ENCODE peak calls at places on chromosome 1, in ten cellular contexts. Z is uterus; X is ascending aorta; U is aorta; W is iPS DF 6.9; R is brain microvascular endothelial cell; S is CD8-positive, alpha-beta T cell; L is pancreas; C is kidney; A is A673. G is an unnamed sample. For H3K36me3, the result is how much of the 10 kb centered on the place peaks cover.

GRCh38 chr1:247373721-247374141 is 42.1 kb upstream of the ZNF496 start:
- DNase-seq in Z (peak), X (no peak), U (peak), W (peak), R (peak), S (peak), L (peak), C (no peak), A (peak), G (peak)

GRCh38 chr1:171644805-171645483 is 7.5 kb downstream of the MYOC start:
- DNase-seq in Z (peak), X (peak), U (peak), W (peak), R (peak), S (peak), L (peak), C (peak), A (peak), G (peak)

GRCh38 chr1:106181866-106182265 is 874.6 kb upstream of the PRMT6 start:
- DNase-seq in Z (no peak), X (no peak), U (no peak), W (no peak), R (no peak), S (no peak), L (no peak), C (no peak), A (no peak), G (no peak)

GRCh38 chr1:244603498-244603897 is 49.4 kb upstream of the DESI2 start:
- DNase-seq in Z (no peak), X (no peak), U (no peak), W (no peak), R (peak), S (no peak), L (no peak), C (no peak), A (peak), G (no peak)

GRCh38 chr1:43648448-43648847 is 1.5 kb upstream of the KDM4A start:
- DNase-seq in Z (no peak), X (no peak), U (no peak), W (no peak), R (no peak), S (no peak), L (no peak), C (no peak), A (no peak), G (no peak)

GRCh38 chr1:54229281-54229891 is 29.4 kb downstream of the MRPL37 start:
- DNase-seq in Z (peak), X (no peak), U (no peak), W (no peak), R (no peak), S (no peak), L (no peak), C (peak), A (no peak), G (peak)

GRCh38 chr1:200535605-200536004 is 84.9 kb downstream of the KIF14 start:
- DNase-seq in Z (no peak), X (no peak), U (no peak), W (no peak), R (no peak), S (no peak), L (no peak), C (no peak), A (peak), G (peak)

GRCh38 chr1:96521994-96522760 is 199.4 kb upstream of the PTBP2 start:
- DNase-seq in Z (no peak), X (no peak), U (no peak), W (no peak), R (peak), S (no peak), L (no peak), C (no peak), A (no peak), G (peak)

GRCh38 chr1:181087400-181087901 is 1.0 kb upstream of the IER5 start:
- DNase-seq in Z (no peak), X (peak), U (no peak), W (no peak), R (no peak), S (no peak), L (no peak), C (no peak), A (no peak), G (no peak)

GRCh38 chr1:243796016-243796415 is 54.0 kb downstream of the AKT3 start:
- DNase-seq in Z (no peak), X (no peak), U (no peak), W (no peak), R (no peak), S (no peak), L (no peak), C (no peak), A (no peak), G (no peak)

GRCh38 chr1:97999320-97999719 is 78.5 kb upstream of the DPYD start:
- DNase-seq in Z (no peak), X (no peak), U (no peak), W (no peak), R (peak), S (no peak), L (no peak), C (no peak), A (no peak), G (no peak)

GRCh38 chr1:160361199-160361598 is 5.7 kb upstream of the NHLH1 start:
- DNase-seq in Z (no peak), X (no peak), U (no peak), W (no peak), R (no peak), S (no peak), L (no peak), C (no peak), A (no peak), G (no peak)

GRCh38 chr1:9186082-9186859 is 48.3 kb upstream of the H6PD start:
- DNase-seq in Z (no peak), X (no peak), U (no peak), W (no peak), R (no peak), S (no peak), L (no peak), C (no peak), A (no peak), G (no peak)

GRCh38 chr1:52191395-52191965 is 49.6 kb downstream of the ZFYVE9 start:
- DNase-seq in Z (no peak), X (no peak), U (no peak), W (no peak), R (no peak), S (no peak), L (no peak), C (no peak), A (no peak), G (no peak)

GRCh38 chr1:108512239-108513071 is 47.4 kb upstream of the EEIG2 start:
- DNase-seq in Z (no peak), X (no peak), U (no peak), W (no peak), R (no peak), S (no peak), L (no peak), C (no peak), A (peak), G (no peak)

GRCh38 chr1:231512147-231512698 is 16.2 kb upstream of the TSNAX start:
- DNase-seq in Z (no peak), X (no peak), U (no peak), W (no peak), R (no peak), S (no peak), L (no peak), C (no peak), A (no peak), G (no peak)

GRCh38 chr1:116457944-116458343 is 84.9 kb downstream of the ATP1A1 start:
- DNase-seq in Z (no peak), X (no peak), U (no peak), W (no peak), R (no peak), S (no peak), L (no peak), C (no peak), A (no peak), G (no peak)

GRCh38 chr1:1254667-1254998 is 8.1 kb upstream of the C1QTNF12 start:
- DNase-seq in Z (no peak), X (no peak), U (no peak), W (no peak), R (no peak), S (no peak), L (no peak), C (peak), A (no peak), G (no peak)

GRCh38 chr1:159917533-159917932 is 7.8 kb downstream of the TAGLN2 start:
- DNase-seq in Z (no peak), X (no peak), U (peak), W (no peak), R (no peak), S (no peak), L (no peak), C (peak), A (no peak), G (no peak)

GRCh38 chr1:166182281-166182680 is 15.5 kb upstream of the FAM78B start:
- DNase-seq in Z (no peak), X (no peak), U (no peak), W (no peak), R (no peak), S (no peak), L (no peak), C (no peak), A (no peak), G (no peak)

GRCh38 chr1:166172106-166172505 is 5.3 kb upstream of the FAM78B start:
- DNase-seq in Z (no peak), X (no peak), U (no peak), W (no peak), R (no peak), S (no peak), L (no peak), C (no peak), A (no peak), G (no peak)

GRCh38 chr1:166170726-166171125 is 3.9 kb upstream of the FAM78B start:
- DNase-seq in Z (no peak), X (no peak), U (no peak), W (no peak), R (no peak), S (no peak), L (no peak), C (no peak), A (no peak), G (no peak)

GRCh38 chr1:166174108-166174507 is 7.3 kb upstream of the FAM78B start:
- DNase-seq in Z (no peak), X (no peak), U (no peak), W (no peak), R (no peak), S (no peak), L (peak), C (no peak), A (peak), G (peak)

GRCh38 chr1:166176416-166176815 is 9.6 kb upstream of the FAM78B start:
- DNase-seq in Z (no peak), X (no peak), U (no peak), W (no peak), R (no peak), S (no peak), L (no peak), C (no peak), A (no peak), G (no peak)
- H3K36me3 ChIP-seq in Z (under half), X (under half), U (under half), W (under half), R (under half), S (under half), L (under half), C (under half), A (under half), G (under half)

GRCh38 chr1:66652556-66652955 is 99.7 kb upstream of the DYNLT5 start:
- DNase-seq in Z (no peak), X (no peak), U (no peak), W (no peak), R (peak), S (no peak), L (no peak), C (no peak), A (no peak), G (no peak)

GRCh38 chr1:66644331-66644730 is 107.9 kb upstream of the DYNLT5 start:
- DNase-seq in Z (no peak), X (no peak), U (no peak), W (no peak), R (no peak), S (no peak), L (no peak), C (no peak), A (no peak), G (no peak)

GRCh38 chr1:66654643-66655042 is 97.6 kb upstream of the DYNLT5 start:
- DNase-seq in Z (no peak), X (no peak), U (no peak), W (no peak), R (no peak), S (no peak), L (no peak), C (no peak), A (no peak), G (no peak)

GRCh38 chr1:66648896-66649597 is 103.2 kb upstream of the DYNLT5 start:
- DNase-seq in Z (no peak), X (no peak), U (no peak), W (no peak), R (no peak), S (no peak), L (no peak), C (no peak), A (no peak), G (no peak)
- H3K4me3 ChIP-seq in Z (no peak), X (no peak), U (no peak), W (no peak), R (no peak), S (no peak), L (no peak), C (no peak), A (no peak), G (no peak)

DNA sequence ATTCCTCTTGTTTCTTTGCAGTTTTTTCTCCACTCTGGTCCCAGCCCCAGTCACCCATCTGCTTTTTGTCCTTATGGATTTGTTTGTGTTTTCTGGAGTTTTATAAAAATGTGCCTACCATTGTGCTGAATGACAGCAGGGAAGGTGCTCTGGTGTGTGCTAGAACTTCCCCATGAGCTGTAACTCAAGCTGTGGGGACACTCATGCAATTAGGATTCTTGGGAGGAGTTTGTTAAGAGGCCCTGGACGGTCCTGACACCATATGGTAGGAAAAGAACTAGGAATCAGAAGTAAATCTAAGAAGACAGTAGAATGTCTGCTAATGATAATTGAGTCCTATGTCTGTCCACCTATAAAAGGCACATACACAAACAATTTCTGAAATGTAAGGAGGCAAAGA is 27.4 kb downstream of the URB2 start:
- DNase-seq in Z (no peak), X (no peak), U (no peak), W (no peak), R (no peak), S (no peak), L (no peak), C (no peak), A (no peak), G (no peak)
- H3K36me3 ChIP-seq in Z (under half), X (under half), U (under half), W (under half), R (under half), S (under half), L (under half), C (under half), A (under half), G (half or more)

GRCh38 chr1:211574705-211575104 is 4.3 kb downstream of the SLC30A1 start:
- DNase-seq in Z (no peak), X (no peak), U (no peak), W (no peak), R (no peak), S (no peak), L (no peak), C (no peak), A (peak), G (no peak)

GRCh38 chr1:211577277-211577825 is 1.6 kb downstream of the SLC30A1 start:
- DNase-seq in Z (no peak), X (no peak), U (no peak), W (no peak), R (no peak), S (no peak), L (no peak), C (no peak), A (peak), G (no peak)

GRCh38 chr1:211577826-211578639 is 928 bp downstream of the SLC30A1 start:
- DNase-seq in Z (peak), X (peak), U (peak), W (peak), R (peak), S (peak), L (peak), C (peak), A (peak), G (peak)

GRCh38 chr1:211578640-211579433 is at the start of gene SLC30A1:
- DNase-seq in Z (peak), X (peak), U (peak), W (peak), R (peak), S (peak), L (peak), C (peak), A (peak), G (peak)

DNA sequence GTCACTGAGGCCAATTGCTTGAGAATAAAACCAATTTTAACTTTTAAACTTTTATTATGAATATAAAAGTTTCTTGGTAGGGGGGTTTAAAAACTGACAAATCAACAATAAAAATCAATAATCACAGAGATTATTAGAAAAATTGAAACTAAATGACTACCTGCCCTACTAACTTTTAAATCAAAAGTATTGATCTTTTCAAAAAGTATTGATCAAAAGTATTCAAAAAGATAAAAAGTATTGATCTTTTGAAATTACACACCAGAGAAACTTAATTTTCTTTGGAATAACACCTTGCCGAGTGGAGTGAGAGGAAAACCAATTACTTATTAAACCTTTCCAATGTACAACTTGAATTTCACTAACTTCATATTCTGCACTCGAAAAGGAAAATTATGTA is 2.2 kb downstream of the SLC30A1 start:
- DNase-seq in Z (no peak), X (no peak), U (no peak), W (no peak), R (no peak), S (no peak), L (no peak), C (no peak), A (no peak), G (no peak)
- H3K4me3 ChIP-seq in Z (peak), X (peak), U (peak), W (peak), R (peak), S (no peak), L (peak), C (peak), A (peak), G (peak)

GRCh38 chr1:101992816-101993575 is 3.7 kb downstream of the OLFM3 start:
- DNase-seq in Z (no peak), X (no peak), U (no peak), W (no peak), R (no peak), S (no peak), L (no peak), C (no peak), A (peak), G (no peak)

GRCh38 chr1:101996830-101997485 is at the start of gene OLFM3:
- DNase-seq in Z (no peak), X (no peak), U (no peak), W (peak), R (peak), S (no peak), L (peak), C (no peak), A (peak), G (peak)

GRCh38 chr1:101993703-101994102 is 3.0 kb downstream of the OLFM3 start:
- DNase-seq in Z (no peak), X (no peak), U (no peak), W (no peak), R (no peak), S (no peak), L (no peak), C (no peak), A (peak), G (no peak)

GRCh38 chr1:102002057-102002456 is 5.3 kb upstream of the OLFM3 start:
- DNase-seq in Z (no peak), X (no peak), U (no peak), W (no peak), R (no peak), S (no peak), L (no peak), C (no peak), A (peak), G (no peak)

GRCh38 chr1:101995984-101996731 is 568 bp downstream of the OLFM3 start:
- DNase-seq in Z (no peak), X (no peak), U (no peak), W (no peak), R (no peak), S (no peak), L (no peak), C (no peak), A (peak), G (no peak)
- H3K36me3 ChIP-seq in Z (under half), X (under half), U (under half), W (under half), R (under half), S (under half), L (under half), C (under half), A (under half), G (under half)

G was measured in MG63.